ENCODE peak calls at places on chromosomes 4 and X, in five cellular contexts. V is right lobe of liver, S is heart right ventricle, R is esophagus muscularis mucosa, Q is cardiac muscle cell. G is an unnamed sample. For H3K4me1 and H3K9me3, the result is how much of the 10 kb centered on the place peaks cover.

GRCh38 chr4:155392486-155393184 is 15.9 kb upstream of the MAP9 start:
- DNase-seq in S (no peak), Q (no peak), V (no peak), R (peak), G (no peak)

GRCh38 chr4:131609039-131609438 is 1540.1 kb upstream of the PCDH10 start:
- DNase-seq in R (no peak), Q (no peak), S (no peak), V (no peak), G (no peak)

GRCh38 chr4:88442636-88443260 is 14.2 kb upstream of the HERC5 start:
- DNase-seq in Q (no peak), V (no peak), S (no peak), R (no peak), G (no peak)

GRCh38 chr4:159070742-159071141 is 32.1 kb upstream of the RAPGEF2 start:
- DNase-seq in Q (no peak), V (no peak), S (no peak), R (peak), G (no peak)

GRCh38 chrX:149275836-149276235 is 229.3 kb downstream of the IDS start:
- DNase-seq in Q (no peak), V (no peak), S (no peak), R (no peak), G (no peak)

GRCh38 chrX:28920141-28920540 is 332.9 kb downstream of the IL1RAPL1 start:
- DNase-seq in S (no peak), V (no peak), Q (no peak), R (no peak), G (no peak)

GRCh38 chr4:93182722-93183121 is 645.8 kb upstream of the ATOH1 start:
- DNase-seq in Q (no peak), S (no peak), R (no peak), V (no peak), G (no peak)

GRCh38 chr4:129806986-129807385 is 711.0 kb downstream of the C4orf33 start:
- DNase-seq in R (no peak), V (no peak), Q (no peak), S (no peak), G (no peak)

GRCh38 chr4:20890752-20891151 is 190.5 kb downstream of the PACRGL start:
- DNase-seq in S (no peak), Q (no peak), V (no peak), R (no peak), G (no peak)

DNA sequence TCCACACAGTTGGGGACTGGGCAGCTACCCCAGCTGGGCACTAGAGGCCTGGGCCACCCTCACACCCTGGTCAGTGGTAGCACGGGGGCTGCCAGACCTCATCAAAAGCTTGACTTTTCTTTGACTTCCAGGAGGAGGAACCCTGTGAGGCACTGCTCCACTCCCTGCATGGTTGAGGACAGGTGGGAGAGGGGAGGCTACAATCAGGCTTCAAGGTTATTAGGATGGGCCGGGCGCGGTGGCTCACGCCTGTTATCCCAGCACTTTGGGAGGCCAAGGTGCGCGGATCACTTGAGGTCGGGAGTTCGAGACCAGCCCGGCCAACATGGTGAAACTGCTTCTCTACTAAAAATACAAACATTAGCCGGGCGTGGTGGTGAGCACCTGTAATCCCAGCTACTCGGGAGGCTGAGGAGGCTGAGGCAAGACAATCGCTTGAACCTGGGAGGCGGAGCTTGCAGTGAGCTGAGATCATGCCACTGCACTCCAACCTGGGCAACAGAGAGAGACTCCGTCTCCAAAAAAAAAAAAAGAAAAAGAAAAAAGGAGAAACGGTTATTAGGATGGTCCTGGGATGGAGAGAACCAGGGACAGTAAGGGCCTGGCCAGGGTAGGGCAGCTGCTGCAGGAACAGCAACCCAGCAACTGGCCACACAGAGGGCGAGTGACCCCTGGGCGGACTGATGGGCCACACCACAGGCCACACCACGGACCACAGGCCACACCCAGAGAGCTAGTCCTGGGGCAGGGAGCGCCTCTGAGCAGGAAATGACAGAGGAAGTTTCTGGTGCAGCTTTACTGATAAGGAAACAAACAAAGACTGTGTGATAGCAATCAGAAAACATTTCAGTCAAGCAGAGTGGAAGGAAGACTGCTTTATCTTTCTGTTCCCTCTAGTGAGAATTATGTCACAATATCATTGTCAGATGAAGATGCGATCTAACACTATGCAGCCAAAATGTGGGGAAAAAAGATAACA is 20.5 kb upstream of the OPN1LW start:
- DNase-seq in S (peak), V (no peak), Q (no peak), R (no peak), G (no peak)
- H3K27ac ChIP-seq in S (no peak), V (no peak), Q (no peak), R (no peak), G (no peak)

DNA sequence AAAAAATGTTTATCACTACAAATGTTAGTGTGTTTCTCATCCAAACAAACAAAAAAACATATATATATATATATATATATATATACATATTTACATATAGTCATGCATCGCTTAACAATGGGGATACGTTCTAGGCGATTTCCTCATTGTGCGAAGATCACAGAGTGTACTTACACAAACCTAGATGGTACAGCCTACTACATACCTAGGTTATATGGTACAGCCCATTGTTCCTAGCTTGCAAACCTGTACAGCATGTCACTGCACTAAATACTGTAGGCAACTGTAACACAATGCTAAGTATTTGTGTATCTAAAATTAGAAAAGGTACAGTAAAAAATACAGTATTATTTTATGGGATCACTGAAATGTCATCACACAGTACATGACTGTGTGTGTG is 16.4 kb upstream of the TMSB4X start:
- DNase-seq in V (no peak), R (no peak), S (no peak), Q (no peak), G (no peak)
- H3K4me1 ChIP-seq in V (under half), R (under half), S (under half), Q (under half), G (under half)

DNA sequence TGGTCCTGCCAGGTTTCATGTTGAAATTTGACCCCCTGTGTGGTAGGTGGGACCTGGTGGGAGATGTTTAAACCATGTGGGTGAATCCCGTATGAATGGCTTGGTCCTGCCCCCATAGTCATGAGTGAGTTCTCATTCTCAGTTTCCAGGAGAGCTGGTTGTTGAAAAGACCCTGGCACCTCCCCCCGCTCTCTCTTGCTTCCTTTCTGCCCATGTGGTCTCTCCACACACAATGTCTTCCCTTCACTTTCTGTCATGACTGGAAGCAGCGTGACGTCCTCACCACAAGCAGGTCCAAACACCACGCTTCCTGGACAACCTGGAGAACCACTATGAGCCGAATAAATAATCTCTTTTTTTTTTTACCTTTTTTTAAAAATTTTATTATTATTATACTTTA is 3.6 kb upstream of the CSF2RA start:
- DNase-seq in V (no peak), Q (no peak), S (no peak), R (no peak), G (no peak)
- H3K9me3 ChIP-seq in V (under half), Q (under half), S (under half), R (under half), G (under half)

GRCh38 chrX:65643786-65644111 is 23.7 kb upstream of the MSN start:
- DNase-seq in Q (no peak), V (no peak), R (no peak), S (no peak), G (no peak)

GRCh38 chrX:65644621-65645287 is 22.7 kb upstream of the MSN start:
- DNase-seq in Q (no peak), R (no peak), V (peak), S (peak), G (no peak)

GRCh38 chrX:65637335-65637734 is 30.1 kb upstream of the MSN start:
- DNase-seq in V (no peak), S (no peak), R (no peak), Q (no peak), G (no peak)

GRCh38 chrX:65647801-65648200 is 19.7 kb upstream of the MSN start:
- DNase-seq in R (no peak), V (no peak), Q (no peak), S (no peak), G (no peak)

GRCh38 chrX:65643046-65643785 is 24.2 kb upstream of the MSN start:
- DNase-seq in Q (no peak), S (no peak), R (no peak), V (no peak), G (no peak)
- H3K27ac ChIP-seq in Q (no peak), S (peak), R (peak), V (peak), G (no peak)

GRCh38 chr4:1776521-1777161 is 16.5 kb upstream of the FGFR3 start:
- DNase-seq in R (no peak), S (no peak), V (no peak), Q (no peak), G (no peak)

GRCh38 chr4:1778642-1779392 is 14.3 kb upstream of the FGFR3 start:
- DNase-seq in S (no peak), R (no peak), V (no peak), Q (no peak), G (no peak)

GRCh38 chr4:1777822-1778641 is 15.1 kb upstream of the FGFR3 start:
- DNase-seq in V (no peak), R (no peak), S (no peak), Q (peak), G (no peak)

GRCh38 chr4:1773754-1774153 is 19.3 kb upstream of the FGFR3 start:
- DNase-seq in Q (no peak), S (no peak), V (no peak), R (no peak), G (no peak)

DNA sequence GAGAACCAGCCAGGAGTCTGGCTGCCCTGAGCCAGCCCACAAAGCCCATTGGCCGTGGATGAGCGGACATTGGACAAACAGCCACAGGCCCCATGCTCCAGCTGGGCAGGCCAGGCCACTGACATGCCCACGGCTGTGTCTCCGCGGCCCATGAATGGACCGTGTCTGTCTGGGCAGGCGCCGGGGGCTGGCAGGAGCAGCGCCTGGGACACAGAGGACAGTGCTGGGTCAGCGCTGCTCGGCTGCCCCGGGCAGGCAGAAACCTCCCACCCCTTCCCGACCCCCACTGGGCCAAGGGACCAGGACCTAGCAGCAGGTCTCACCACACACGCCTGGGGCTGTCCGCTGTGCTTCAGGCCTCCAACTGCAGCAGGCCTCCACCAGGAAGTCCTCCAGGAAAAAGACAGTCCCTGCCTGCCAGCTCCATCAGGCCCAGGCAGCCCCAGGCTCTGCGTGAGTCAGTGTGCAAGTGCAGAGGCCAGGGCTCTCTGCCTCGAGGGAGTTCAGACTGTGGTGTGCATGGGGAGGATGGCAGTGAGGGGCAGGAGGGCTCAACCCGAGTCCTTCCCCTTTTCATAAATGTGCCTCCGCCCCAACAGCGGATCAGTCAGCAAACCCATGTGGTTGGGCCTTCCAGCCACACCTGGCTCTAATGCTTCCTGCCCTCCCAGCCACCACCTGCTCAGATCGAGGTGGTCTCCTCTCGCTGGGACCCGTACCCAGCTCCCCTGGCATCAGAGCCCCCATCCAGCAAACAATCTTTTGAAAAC is 17.2 kb upstream of the FGFR3 start:
- DNase-seq in V (no peak), R (no peak), Q (no peak), S (no peak), G (no peak)
- H3K4me1 ChIP-seq in V (under half), R (under half), Q (under half), S (under half), G (under half)

DNA sequence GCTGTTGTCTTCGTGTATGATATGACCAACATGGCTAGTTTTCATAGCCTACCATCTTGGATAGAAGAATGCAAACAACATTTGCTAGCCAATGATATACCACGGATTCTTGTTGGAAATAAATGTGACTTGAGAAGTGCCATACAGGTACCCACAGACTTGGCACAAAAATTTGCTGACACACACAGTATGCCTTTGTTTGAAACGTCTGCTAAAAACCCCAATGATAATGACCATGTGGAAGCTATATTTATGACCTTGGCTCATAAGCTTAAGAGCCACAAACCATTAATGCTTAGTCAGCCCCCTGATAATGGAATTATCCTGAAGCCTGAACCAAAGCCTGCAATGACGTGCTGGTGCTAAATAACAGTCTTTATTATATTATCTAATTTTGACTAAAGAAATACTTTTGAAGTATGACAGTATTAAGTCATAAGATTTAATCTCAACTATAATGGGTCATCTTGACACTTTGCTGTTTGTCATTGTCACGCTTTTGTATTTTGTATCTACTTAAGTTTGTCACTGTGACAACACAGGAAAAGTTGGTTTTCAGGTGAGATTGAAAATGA is 18.9 kb downstream of the RAB33B start:
- DNase-seq in R (no peak), S (no peak), Q (no peak), V (no peak), G (no peak)
- H3K9me3 ChIP-seq in R (under half), S (under half), Q (under half), V (under half), G (under half)

GRCh38 chrX:78769933-78770332 is 22.4 kb downstream of the LPAR4 start:
- DNase-seq in S (no peak), Q (no peak), R (no peak), V (no peak), G (no peak)
- H3K27ac ChIP-seq in S (no peak), Q (no peak), R (no peak), V (no peak), G (no peak)